ENCODE peak calls at places on chromosomes 16 and 17, in four cellular contexts. J is transverse colon, S is heart left ventricle, K is H1. Q is an unnamed sample.

GRCh38 chr17:30997842-30998241 is 27.0 kb downstream of the RNF135 start:
- DNase-seq in J (peak; percentile 46), S (no peak), K (no peak), Q (peak; percentile 23)

GRCh38 chr17:29760279-29760721 is 137.6 kb upstream of the CORO6 start:
- DNase-seq in S (no peak), J (peak; percentile 29), K (no peak), Q (peak; percentile 62)

GRCh38 chr16:47568355-47568754 is 107.2 kb downstream of the PHKB start:
- DNase-seq in J (no peak), S (no peak), K (no peak), Q (no peak)

GRCh38 chr17:57720636-57721035 is 24.5 kb downstream of the CCDC182 start:
- DNase-seq in S (no peak), J (no peak), K (no peak), Q (no peak)

GRCh38 chr17:6797718-6798351 is 21.8 kb downstream of the FBXO39 start:
- DNase-seq in K (no peak), J (no peak), S (no peak), Q (no peak)

GRCh38 chr16:73447850-73448249 is 399.9 kb upstream of the ZFHX3 start:
- DNase-seq in J (no peak), K (no peak), S (no peak), Q (no peak)

GRCh38 chr17:35713069-35713728 is 18.2 kb upstream of the RASL10B start:
- DNase-seq in K (no peak), S (no peak), J (no peak), Q (peak; percentile 66)

GRCh38 chr17:37713624-37714023 is 31.2 kb downstream of the HNF1B start:
- DNase-seq in J (no peak), S (no peak), K (no peak), Q (no peak)

GRCh38 chr17:70521821-70522256 is 352.5 kb downstream of the KCNJ2 start:
- DNase-seq in S (no peak), J (peak; percentile 25), K (no peak), Q (peak; percentile 35)

GRCh38 chr17:40092581-40092980 is 7.8 kb downstream of the NR1D1 start:
- DNase-seq in S (no peak), K (no peak), J (no peak), Q (no peak)

GRCh38 chr16:19179890-19180490 is 11.9 kb downstream of the SYT17 start:
- DNase-seq in K (no peak), S (peak; percentile 81), J (peak; percentile 78), Q (peak; percentile 67)

DNA sequence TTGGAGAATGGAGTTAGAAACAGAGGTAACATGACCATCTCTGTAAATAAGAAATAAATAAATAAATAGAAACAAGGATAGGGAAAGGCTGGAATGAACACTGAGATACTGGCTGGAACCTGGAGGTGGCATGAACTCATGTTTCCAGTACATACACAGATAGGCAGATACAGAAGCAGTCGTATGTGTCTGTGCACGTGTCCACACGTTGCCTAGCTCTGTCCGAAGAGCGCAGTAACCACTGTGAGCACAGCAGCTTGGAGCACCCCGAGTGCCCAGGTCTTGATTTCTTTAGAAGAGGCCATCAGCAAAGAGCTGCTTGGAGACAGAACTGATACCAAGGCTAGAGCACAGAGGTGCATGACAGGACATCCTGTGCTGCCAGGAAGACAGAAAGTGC is 37.1 kb upstream of the SLC38A8 start:
- DNase-seq in J (no peak), S (no peak), K (no peak), Q (no peak)
- H3K27ac ChIP-seq in J (no peak overlapping the region), S (no peak overlapping the region), K (no peak overlapping the region), Q (no peak overlapping the region)

GRCh38 chr17:1504866-1505265 is 11.5 kb downstream of the INPP5K start:
- DNase-seq in S (no peak), J (no peak), K (no peak), Q (no peak)
- H3K27ac ChIP-seq in S (no peak overlapping the region), J (no peak overlapping the region), K (no peak overlapping the region), Q (no peak overlapping the region)

GRCh38 chr16:85142129-85142513 is 29.8 kb upstream of the CIBAR2 start:
- DNase-seq in S (no peak), K (no peak), J (no peak), Q (no peak)

GRCh38 chr16:85145188-85145587 is 32.9 kb upstream of the CIBAR2 start:
- DNase-seq in J (no peak), K (no peak), S (no peak), Q (no peak)

GRCh38 chr16:85142771-85143211 is 30.5 kb upstream of the CIBAR2 start:
- DNase-seq in K (no peak), S (no peak), J (no peak), Q (no peak)

GRCh38 chr16:85145734-85146531 is 33.7 kb upstream of the CIBAR2 start:
- DNase-seq in J (no peak), K (no peak), S (no peak), Q (no peak)

DNA sequence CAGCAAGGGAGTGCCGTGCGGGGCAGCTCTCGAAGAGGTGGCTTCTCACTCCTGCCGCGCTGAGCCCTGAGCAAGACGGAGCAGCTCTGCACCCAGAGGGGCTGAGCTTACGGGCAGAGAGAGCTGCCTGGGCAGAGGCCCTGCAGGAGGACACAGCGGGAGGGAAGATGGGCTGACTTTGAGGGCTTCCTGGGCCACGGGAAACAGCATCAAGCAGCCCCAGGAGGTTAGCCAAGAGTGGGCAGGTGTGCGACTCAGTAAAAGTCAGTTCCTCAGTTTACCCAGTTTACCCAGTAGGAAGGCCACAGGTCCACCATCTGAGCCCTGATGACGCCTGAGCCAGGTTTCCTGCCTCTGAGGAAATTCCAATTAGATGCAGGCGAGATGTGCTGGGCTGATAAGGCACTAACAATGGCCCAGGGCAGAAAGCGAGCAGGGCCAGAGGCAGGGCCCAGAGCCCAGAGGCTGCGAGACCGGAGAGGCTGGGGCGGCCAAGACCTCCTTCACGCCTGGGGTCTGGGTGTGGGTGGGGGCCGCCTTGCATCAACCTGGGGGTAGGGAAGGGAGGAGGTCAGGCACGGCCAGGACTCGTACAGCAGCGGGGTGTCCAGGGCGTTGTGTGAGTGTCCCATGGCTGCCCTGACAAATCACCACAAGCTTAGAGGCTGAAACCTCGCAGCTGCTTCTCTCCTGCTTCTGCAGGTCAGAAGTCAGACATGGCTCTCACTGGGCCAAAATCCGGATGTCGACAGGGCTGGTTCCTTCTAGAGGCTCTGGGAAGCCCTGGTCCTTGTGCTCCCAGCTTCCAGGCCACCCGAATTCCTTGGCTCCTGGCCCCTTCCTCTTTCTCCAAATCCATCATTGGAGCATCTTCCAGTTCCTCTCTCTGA is 32.0 kb upstream of the CIBAR2 start:
- DNase-seq in J (no peak), K (no peak), S (no peak), Q (no peak)
- H3K27ac ChIP-seq in J (no peak overlapping the region), K (no peak overlapping the region), S (peak overlapping the region; percentile 34), Q (no peak overlapping the region)

GRCh38 chr16:71924710-71925109 is 29.4 kb downstream of the IST1 start:
- DNase-seq in K (no peak), S (no peak), J (no peak), Q (no peak)
- H3K27ac ChIP-seq in K (no peak overlapping the region), S (peak overlapping the region; percentile 36), J (no peak overlapping the region), Q (no peak overlapping the region)

GRCh38 chr17:17079336-17079735 is 37.1 kb downstream of the MPRIP start:
- DNase-seq in K (no peak), S (no peak), J (no peak), Q (peak; percentile 51)
- H3K27ac ChIP-seq in K (no peak overlapping the region), S (peak overlapping the region; percentile 55), J (peak overlapping the region; percentile 54), Q (peak overlapping the region; percentile 85)